ENCODE peak calls at places on chromosomes 4 and X, in four cellular contexts. F is stomach; D is CD8-positive, alpha-beta T cell; K is body of pancreas. J is an unnamed sample. For H3K4me1, the result is how much of the 10 kb centered on the place peaks cover.

GRCh38 chr4:117676153-117676552 is 358.1 kb upstream of the NDST3 start:
- DNase-seq in D (no peak), F (no peak), K (no peak), J (no peak)

GRCh38 chr4:98659741-98660507 is 1.5 kb upstream of the TSPAN5 start:
- DNase-seq in K (no peak), D (no peak), F (no peak), J (no peak)

GRCh38 chrX:48083212-48083611 is 11.8 kb upstream of the ZNF630 start:
- DNase-seq in D (peak), K (peak), F (peak), J (peak)

GRCh38 chr4:128335541-128335940 is 47.9 kb upstream of the PGRMC2 start:
- DNase-seq in D (no peak), K (no peak), F (no peak), J (no peak)

GRCh38 chr4:10917475-10918103 is 233.0 kb upstream of the CLNK start:
- DNase-seq in D (no peak), F (peak), K (peak), J (peak)

GRCh38 chrX:32448945-32449344 is 762.4 kb downstream of the DMD start:
- DNase-seq in K (no peak), F (no peak), D (no peak), J (no peak)

GRCh38 chr4:186069734-186070133 is 778 bp downstream of the TLR3 start:
- DNase-seq in F (no peak), K (no peak), D (no peak), J (no peak)

GRCh38 chr4:158930573-158930972 is 161.7 kb downstream of the FNIP2 start:
- DNase-seq in D (no peak), K (no peak), F (no peak), J (no peak)

GRCh38 chr4:77305766-77306165 is 148.8 kb downstream of the CCNG2 start:
- DNase-seq in K (no peak), F (no peak), D (no peak), J (no peak)

GRCh38 chrX:134095366-134095765 is 110.0 kb upstream of the GPC3 start:
- DNase-seq in F (no peak), D (no peak), K (no peak), J (no peak)
- H3K4me1 ChIP-seq in F (under half), D (under half), K (under half), J (under half)

DNA sequence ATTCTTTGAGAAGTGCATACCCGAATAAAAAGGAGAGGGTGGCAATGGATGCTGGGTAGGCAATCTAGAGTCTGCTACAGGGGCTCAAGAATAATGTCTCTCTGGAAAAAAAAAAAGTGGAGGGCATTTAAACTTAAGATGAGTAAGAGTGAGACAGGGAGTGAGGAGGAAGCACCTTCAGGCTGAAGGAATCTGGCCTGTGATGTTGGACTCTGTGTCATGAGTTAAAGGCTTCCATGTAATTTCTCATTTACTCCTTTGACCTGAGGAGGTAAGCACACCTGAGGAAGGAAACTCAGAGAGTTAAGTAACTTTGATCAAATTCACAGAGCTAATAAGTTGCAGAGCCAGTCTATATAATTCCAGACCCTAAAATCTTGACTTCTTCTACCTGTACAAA is 3.2 kb upstream of the PRKG2 start:
- DNase-seq in K (no peak), F (no peak), D (no peak), J (no peak)
- H3K4me3 ChIP-seq in K (no peak), F (no peak), D (no peak), J (no peak)

GRCh38 chr4:768995-769394 is 56.9 kb downstream of the CPLX1 start:
- DNase-seq in F (no peak), K (no peak), D (no peak), J (no peak)

GRCh38 chr4:771464-771863 is 54.5 kb downstream of the CPLX1 start:
- DNase-seq in D (no peak), K (no peak), F (no peak), J (no peak)

GRCh38 chr4:768076-768475 is 57.9 kb downstream of the CPLX1 start:
- DNase-seq in D (no peak), F (no peak), K (no peak), J (no peak)

GRCh38 chr4:770022-770421 is 55.9 kb downstream of the CPLX1 start:
- DNase-seq in D (no peak), K (no peak), F (no peak), J (no peak)

GRCh38 chr4:769511-769910 is 56.4 kb downstream of the CPLX1 start:
- DNase-seq in K (no peak), D (no peak), F (no peak), J (no peak)
- H3K4me1 ChIP-seq in K (under half), D (under half), F (under half), J (under half)

GRCh38 chr4:56342746-56343145 is 44.5 kb downstream of the AASDH start:
- DNase-seq in F (no peak), K (no peak), D (no peak), J (no peak)
- H3K4me3 ChIP-seq in F (no peak), K (no peak), D (no peak), J (no peak)

DNA sequence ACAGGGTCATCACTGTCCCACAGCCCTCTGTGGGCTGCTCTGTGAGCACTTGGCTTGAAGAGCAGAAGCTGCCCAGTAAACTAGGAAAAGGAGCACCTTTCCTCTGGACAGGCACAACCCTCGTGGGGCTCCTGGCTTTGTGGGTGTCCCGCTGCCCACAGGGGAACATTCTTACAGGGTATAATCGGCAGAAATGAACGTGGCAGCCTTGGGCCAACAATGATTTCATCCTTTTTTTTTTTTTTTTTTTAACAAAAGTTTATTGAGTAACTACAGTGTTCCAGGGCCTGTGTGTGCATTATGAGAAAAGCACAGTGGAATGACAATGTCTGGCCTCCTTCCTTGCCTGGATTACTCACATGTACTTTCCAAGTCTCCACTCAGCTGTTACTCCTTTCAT is 197.2 kb downstream of the PDGFC start:
- DNase-seq in D (no peak), K (peak), F (no peak), J (no peak)
- H3K4me1 ChIP-seq in D (under half), K (under half), F (half or more), J (under half)

DNA sequence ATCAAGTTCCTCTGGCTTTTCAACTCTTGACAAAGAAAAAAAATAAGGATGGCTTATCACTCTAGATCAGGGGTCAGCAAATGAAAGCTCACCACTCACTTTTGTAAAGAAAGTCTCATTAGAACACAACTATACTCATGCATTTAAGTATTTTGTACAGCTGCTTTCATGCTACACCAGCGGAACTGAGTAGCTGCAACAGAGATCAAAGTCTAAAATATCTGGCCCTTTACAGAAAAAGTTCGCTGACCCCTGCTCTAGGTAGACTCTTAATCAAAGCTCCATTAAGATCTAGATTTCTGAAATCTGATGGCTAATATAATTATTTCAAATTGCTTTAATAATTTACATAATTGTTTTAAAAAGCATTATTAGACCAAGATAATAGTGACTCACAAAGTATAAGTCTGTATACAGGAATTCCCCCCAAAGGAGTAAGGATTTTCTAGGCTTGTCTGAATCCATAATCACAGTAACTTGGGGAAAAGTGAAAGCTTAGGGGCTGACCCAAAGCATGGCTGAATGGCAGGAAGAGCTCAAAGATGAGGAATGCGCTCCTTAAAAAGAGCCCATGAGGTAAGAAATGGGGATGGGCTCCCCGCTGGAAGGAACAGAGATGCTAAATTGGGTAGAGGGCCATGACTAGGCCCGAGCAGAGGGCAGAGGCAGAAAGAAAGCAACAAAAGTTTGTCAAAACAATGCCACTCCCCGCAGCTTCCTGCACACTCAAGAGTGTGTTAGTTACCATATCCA is 140.3 kb downstream of the SH3KBP1 start:
- DNase-seq in D (no peak), K (no peak), F (no peak), J (no peak)
- H3K4me3 ChIP-seq in D (no peak), K (no peak), F (no peak), J (no peak)

GRCh38 chr4:112170451-112170993 is 25.3 kb downstream of the FAM241A start:
- DNase-seq in D (no peak), K (no peak), F (no peak), J (no peak)
- H3K4me1 ChIP-seq in D (under half), K (under half), F (under half), J (under half)

DNA sequence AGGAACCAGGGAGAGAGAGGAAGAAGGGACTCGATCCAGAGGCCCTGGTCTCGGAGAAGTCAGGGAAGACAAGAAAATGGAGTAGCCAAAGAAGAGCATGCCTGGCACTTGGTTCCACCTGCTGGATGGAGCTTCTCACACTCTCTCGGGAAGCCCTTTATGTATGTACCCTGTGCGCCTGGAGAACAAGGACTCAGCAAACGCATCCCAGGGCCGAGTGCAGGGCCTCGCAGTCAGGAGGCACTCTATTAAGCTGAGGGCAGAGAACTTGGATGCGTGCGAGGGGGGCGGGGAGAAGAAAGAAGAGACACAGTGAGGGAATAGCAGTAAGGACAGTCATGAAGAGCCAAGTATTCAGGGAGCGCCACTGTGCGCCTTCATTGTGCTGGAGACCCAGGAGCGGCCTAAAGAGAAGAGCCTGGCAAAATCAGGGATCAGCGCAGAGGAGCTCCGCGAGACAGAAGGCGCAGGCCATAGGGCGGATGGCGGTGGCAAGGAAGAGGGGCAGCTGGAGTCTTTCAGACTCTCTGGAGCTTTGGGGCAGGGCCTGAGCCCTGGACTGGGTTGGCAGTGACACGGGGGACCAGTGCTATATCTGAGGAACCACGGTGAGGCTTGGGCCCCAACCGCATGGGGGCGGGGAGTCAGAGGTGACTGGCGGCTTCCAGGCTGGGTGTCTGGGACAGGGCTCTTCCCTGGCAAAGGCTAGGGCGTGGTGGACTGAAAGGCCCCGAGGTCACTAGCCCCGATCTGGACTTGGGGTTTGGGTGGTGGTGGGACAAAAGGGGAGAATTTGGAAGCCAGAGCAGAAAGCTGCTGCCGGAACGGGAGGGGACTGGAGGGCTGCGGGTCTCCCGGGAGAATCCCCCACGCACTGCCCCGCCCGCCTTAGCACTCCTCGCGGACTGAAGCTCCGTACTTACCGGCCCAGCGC is 1.9 kb upstream of the SEPTIN6 start:
- DNase-seq in K (no peak), D (no peak), F (no peak), J (no peak)
- H3K4me3 ChIP-seq in K (no peak), D (no peak), F (no peak), J (no peak)

DNA sequence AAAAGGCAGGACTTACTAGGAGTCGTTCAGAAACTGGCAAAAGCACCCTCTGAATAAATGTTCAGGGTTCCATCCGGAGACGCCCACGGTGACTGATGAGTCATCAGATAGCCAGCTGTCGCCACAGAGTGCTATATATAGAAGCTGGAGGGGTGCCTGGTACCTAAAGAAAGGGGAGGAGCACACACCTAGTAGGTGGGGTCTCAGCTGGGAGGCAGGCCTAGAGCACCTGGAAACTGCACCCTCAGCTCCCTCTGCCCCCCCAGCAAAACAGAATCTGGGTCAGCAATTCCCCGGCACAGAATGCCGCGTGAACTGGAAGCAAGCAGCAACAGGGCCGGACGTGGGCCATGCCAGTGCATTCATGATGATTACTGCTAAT is 242.0 kb downstream of the BCOR start:
- DNase-seq in D (peak), F (peak), K (no peak), J (no peak)
- H3K4me1 ChIP-seq in D (under half), F (under half), K (under half), J (under half)

GRCh38 chrX:150664290-150664689 is 28.9 kb upstream of the MTMR1 start:
- DNase-seq in K (peak), D (no peak), F (peak), J (peak)
- H3K4me3 ChIP-seq in K (no peak), D (no peak), F (no peak), J (no peak)

J was measured in thyroid gland.